ENCODE peak calls at places on chromosomes 2 and 18, in four cellular contexts. One of them, this sample, is unnamed.

GRCh38 chr2:61362873-61363272 is 108.0 kb downstream of the USP34 start:
- DNase-seq in suprapubic skin: no peak
- DNase-seq in Jurkat, Clone E6-1: no peak
- DNase-seq in heart left ventricle: no peak
- DNase-seq in this sample: no peak

GRCh38 chr18:67508146-67508545 is 8.4 kb downstream of the DSEL start:
- DNase-seq in suprapubic skin: no peak
- DNase-seq in heart left ventricle: no peak
- DNase-seq in Jurkat, Clone E6-1: no peak
- DNase-seq in this sample: no peak

GRCh38 chr18:40293311-40293710 is 1661.7 kb upstream of the PIK3C3 start:
- DNase-seq in heart left ventricle: no peak
- DNase-seq in suprapubic skin: no peak
- DNase-seq in Jurkat, Clone E6-1: no peak
- DNase-seq in this sample: no peak

GRCh38 chr2:46032996-46033395 is 264.2 kb upstream of the EPAS1 start:
- DNase-seq in Jurkat, Clone E6-1: no peak
- DNase-seq in suprapubic skin: no peak
- DNase-seq in heart left ventricle: no peak
- DNase-seq in this sample: no peak

GRCh38 chr2:101815739-101816391 is 118.4 kb downstream of the MAP4K4 start:
- DNase-seq in Jurkat, Clone E6-1: no peak
- DNase-seq in heart left ventricle: peak; percentile 24
- DNase-seq in suprapubic skin: no peak
- DNase-seq in this sample: no peak

GRCh38 chr2:24730481-24730880 is 62.7 kb downstream of the PTRHD1 start:
- DNase-seq in suprapubic skin: no peak
- DNase-seq in Jurkat, Clone E6-1: no peak
- DNase-seq in heart left ventricle: no peak
- DNase-seq in this sample: no peak

GRCh38 chr2:12824304-12824761 is 107.6 kb downstream of the TRIB2 start:
- DNase-seq in heart left ventricle: peak; percentile 79
- DNase-seq in suprapubic skin: no peak
- DNase-seq in Jurkat, Clone E6-1: no peak
- DNase-seq in this sample: no peak

GRCh38 chr18:55214969-55215368 is 255.7 kb upstream of the CCDC68 start:
- DNase-seq in Jurkat, Clone E6-1: no peak
- DNase-seq in heart left ventricle: no peak
- DNase-seq in suprapubic skin: no peak
- DNase-seq in this sample: no peak

GRCh38 chr18:13454363-13455150 is 236.0 kb downstream of the LDLRAD4 start:
- DNase-seq in heart left ventricle: no peak
- DNase-seq in Jurkat, Clone E6-1: no peak
- DNase-seq in suprapubic skin: no peak
- DNase-seq in this sample: no peak

GRCh38 chr2:190443055-190443454 is 34.9 kb downstream of the MFSD6 start:
- DNase-seq in Jurkat, Clone E6-1: no peak
- DNase-seq in suprapubic skin: no peak
- DNase-seq in heart left ventricle: no peak
- DNase-seq in this sample: no peak

GRCh38 chr2:231613655-231614558 is 21.2 kb downstream of the TEX44 start:
- DNase-seq in Jurkat, Clone E6-1: peak; percentile 96
- DNase-seq in heart left ventricle: peak; percentile 94
- DNase-seq in suprapubic skin: peak; percentile 91
- DNase-seq in this sample: peak; percentile 96

GRCh38 chr18:6001867-6002266 is 106.5 kb upstream of the TMEM200C start:
- DNase-seq in heart left ventricle: no peak
- DNase-seq in Jurkat, Clone E6-1: no peak
- DNase-seq in suprapubic skin: no peak
- DNase-seq in this sample: no peak

GRCh38 chr2:238900511-238900910 is 52.6 kb downstream of the TWIST2 start:
- DNase-seq in heart left ventricle: no peak
- DNase-seq in Jurkat, Clone E6-1: no peak
- DNase-seq in suprapubic skin: no peak
- DNase-seq in this sample: no peak

GRCh38 chr18:46497129-46497528 is 159.9 kb downstream of the LOXHD1 start:
- DNase-seq in Jurkat, Clone E6-1: peak; percentile 55
- DNase-seq in suprapubic skin: no peak
- DNase-seq in heart left ventricle: no peak
- DNase-seq in this sample: peak; percentile 56

GRCh38 chr2:238290079-238290478 is 1.7 kb upstream of the PER2 start:
- DNase-seq in Jurkat, Clone E6-1: no peak
- DNase-seq in suprapubic skin: peak; percentile 89
- DNase-seq in heart left ventricle: peak; percentile 66
- DNase-seq in this sample: peak; percentile 89

GRCh38 chr18:46035701-46036680 is 36.1 kb downstream of the PSTPIP2 start:
- DNase-seq in suprapubic skin: no peak
- DNase-seq in Jurkat, Clone E6-1: no peak
- DNase-seq in heart left ventricle: no peak
- DNase-seq in this sample: no peak

GRCh38 chr2:38105911-38106310 is 30.0 kb upstream of the CYP1B1 start:
- DNase-seq in Jurkat, Clone E6-1: no peak
- DNase-seq in suprapubic skin: no peak
- DNase-seq in heart left ventricle: no peak
- DNase-seq in this sample: no peak

GRCh38 chr2:38108907-38109731 is 33.2 kb upstream of the CYP1B1 start:
- DNase-seq in Jurkat, Clone E6-1: no peak
- DNase-seq in heart left ventricle: no peak
- DNase-seq in suprapubic skin: no peak
- DNase-seq in this sample: no peak

GRCh38 chr2:38106420-38107182 is 30.6 kb upstream of the CYP1B1 start:
- DNase-seq in suprapubic skin: no peak
- DNase-seq in heart left ventricle: no peak
- DNase-seq in Jurkat, Clone E6-1: no peak
- DNase-seq in this sample: no peak

GRCh38 chr2:38109732-38110181 is 33.8 kb upstream of the CYP1B1 start:
- DNase-seq in suprapubic skin: no peak
- DNase-seq in Jurkat, Clone E6-1: no peak
- DNase-seq in heart left ventricle: no peak
- DNase-seq in this sample: no peak

DNA sequence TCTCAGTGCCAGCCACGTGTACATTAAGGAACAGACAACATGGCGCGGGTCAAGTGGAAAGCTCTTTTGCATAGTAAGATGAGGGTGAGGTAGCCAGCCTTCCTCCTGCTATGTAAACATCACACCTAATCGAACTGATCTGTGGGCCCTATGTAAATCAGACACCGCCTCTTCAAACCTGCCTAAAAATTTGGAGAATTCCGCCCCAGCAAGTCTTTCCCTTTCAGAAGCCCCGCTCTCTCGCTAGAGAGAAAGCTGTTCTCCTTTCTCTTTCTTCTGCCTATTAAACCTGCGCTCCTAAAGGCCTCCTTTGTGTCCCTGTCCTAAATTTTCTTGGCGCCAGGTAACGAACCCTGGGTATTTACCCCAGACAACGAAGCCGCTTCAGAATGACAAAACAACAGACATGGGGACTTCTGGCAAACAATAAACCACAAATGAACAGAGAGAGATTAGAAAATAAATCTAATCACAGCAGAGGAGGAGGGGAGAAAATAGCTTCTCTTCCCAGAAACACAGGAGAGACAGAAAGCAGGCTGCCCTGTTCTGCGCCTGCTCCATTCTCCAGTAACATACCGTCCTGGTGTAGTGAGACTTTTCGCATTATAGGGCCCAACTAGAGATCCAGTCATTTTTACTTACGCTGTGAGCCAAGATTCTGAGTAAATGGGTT is 31.9 kb upstream of the CYP1B1 start:
- DNase-seq in Jurkat, Clone E6-1: no peak
- DNase-seq in suprapubic skin: no peak
- DNase-seq in heart left ventricle: no peak
- DNase-seq in this sample: no peak
- H3K4me3 ChIP-seq in Jurkat, Clone E6-1: no peak overlapping the region
- H3K4me3 ChIP-seq in suprapubic skin: no peak overlapping the region
- H3K4me3 ChIP-seq in heart left ventricle: no peak overlapping the region
- H3K4me3 ChIP-seq in this sample: no peak overlapping the region

GRCh38 chr18:35389095-35389618 is 12.0 kb upstream of the ZNF396 start:
- DNase-seq in suprapubic skin: no peak
- DNase-seq in heart left ventricle: peak; percentile 37
- DNase-seq in Jurkat, Clone E6-1: no peak
- DNase-seq in this sample: peak; percentile 63
- H3K4me3 ChIP-seq in suprapubic skin: no peak overlapping the region
- H3K4me3 ChIP-seq in heart left ventricle: no peak overlapping the region
- H3K4me3 ChIP-seq in Jurkat, Clone E6-1: no peak overlapping the region
- H3K4me3 ChIP-seq in this sample: peak overlapping the region; percentile 24

DNA sequence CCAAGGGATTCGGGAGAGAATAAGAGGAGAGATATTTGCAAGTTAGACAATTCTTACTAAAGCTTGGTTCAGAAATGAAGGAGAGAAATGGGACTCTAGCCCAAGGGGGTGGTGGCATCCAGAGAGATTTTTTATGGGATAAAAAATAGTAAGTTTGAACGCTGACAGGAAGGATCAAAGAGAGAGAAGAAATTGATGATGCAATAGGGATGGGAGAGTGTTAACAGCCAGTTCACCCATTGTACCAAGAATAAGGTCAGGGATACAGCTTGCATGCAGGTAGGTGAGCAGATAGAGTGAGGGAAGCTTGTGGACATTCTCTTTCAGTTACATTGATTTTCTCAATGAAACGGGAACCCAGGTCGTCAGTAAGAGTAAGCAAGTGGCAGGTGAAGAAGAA is 1.2 kb upstream of the ARHGAP25 start:
- DNase-seq in suprapubic skin: no peak
- DNase-seq in Jurkat, Clone E6-1: no peak
- DNase-seq in heart left ventricle: no peak
- DNase-seq in this sample: peak; percentile 46
- H3K4me3 ChIP-seq in suprapubic skin: no peak overlapping the region
- H3K4me3 ChIP-seq in Jurkat, Clone E6-1: no peak overlapping the region
- H3K4me3 ChIP-seq in heart left ventricle: no peak overlapping the region
- H3K4me3 ChIP-seq in this sample: no peak overlapping the region

DNA sequence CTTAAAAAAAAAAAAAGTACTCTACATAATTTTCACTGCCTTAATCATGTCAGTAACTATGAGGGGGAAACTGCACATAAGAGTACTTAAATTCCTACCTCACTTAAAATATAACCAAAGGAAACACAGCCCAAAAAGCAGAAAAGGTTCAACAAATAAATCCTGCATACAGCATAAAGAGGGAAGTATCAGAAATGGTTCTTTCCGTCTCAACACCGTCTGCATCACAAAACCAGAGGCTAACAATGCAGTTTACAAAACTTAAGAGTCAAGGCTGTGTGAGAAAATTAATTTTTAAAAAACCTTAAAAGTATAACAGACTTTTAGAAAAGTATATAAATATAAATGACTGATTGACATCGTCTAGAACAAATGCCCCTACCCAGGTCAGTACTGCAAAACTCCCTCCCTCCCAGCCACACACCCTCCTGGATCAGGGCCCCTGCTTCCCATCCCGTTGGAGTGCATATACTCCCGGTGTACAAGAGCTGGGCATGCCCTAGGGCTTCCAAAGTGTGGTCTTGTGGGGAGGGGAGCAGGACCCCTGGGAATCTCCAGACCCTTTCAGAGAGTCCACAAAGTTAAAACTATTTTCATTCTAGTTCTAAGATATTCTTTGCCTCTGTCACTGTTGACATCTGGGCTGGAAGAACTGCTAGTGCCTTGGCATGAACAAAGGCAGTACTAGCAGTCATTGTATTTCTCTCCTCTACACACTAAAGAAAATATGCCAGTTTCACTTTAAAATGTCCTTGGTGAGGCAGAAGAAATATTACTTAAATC is 67.0 kb upstream of the SERTAD2 start:
- DNase-seq in Jurkat, Clone E6-1: no peak
- DNase-seq in heart left ventricle: no peak
- DNase-seq in suprapubic skin: no peak
- DNase-seq in this sample: no peak
- H3K4me3 ChIP-seq in Jurkat, Clone E6-1: no peak overlapping the region
- H3K4me3 ChIP-seq in heart left ventricle: no peak overlapping the region
- H3K4me3 ChIP-seq in suprapubic skin: no peak overlapping the region
- H3K4me3 ChIP-seq in this sample: no peak overlapping the region

GRCh38 chr18:11982981-11983380 is 1.7 kb downstream of the IMPA2 start:
- DNase-seq in suprapubic skin: no peak
- DNase-seq in Jurkat, Clone E6-1: no peak
- DNase-seq in heart left ventricle: no peak
- DNase-seq in this sample: no peak
- H3K4me3 ChIP-seq in suprapubic skin: peak overlapping the region; percentile 82
- H3K4me3 ChIP-seq in Jurkat, Clone E6-1: no peak overlapping the region
- H3K4me3 ChIP-seq in heart left ventricle: peak overlapping the region; percentile 88
- H3K4me3 ChIP-seq in this sample: no peak overlapping the region

This sample was measured in Karpas-422.